ENCODE peak calls at places on chromosome 16, in six cellular contexts. V, Z, E, O, M and C are unnamed samples.

GRCh38 chr16:67249762-67250327 is 1.1 kb downstream of the SLC9A5 start:
- DNase-seq in V (peak), Z (no peak), E (no peak), O (no peak), M (no peak), C (no peak)

GRCh38 chr16:75065149-75065807 is 51.3 kb downstream of the LDHD start:
- DNase-seq in V (no peak), Z (no peak), E (peak), O (no peak), M (no peak), C (no peak)

GRCh38 chr16:15601212-15601879 is 41.6 kb downstream of the MARF1 start:
- DNase-seq in V (no peak), Z (no peak), E (no peak), O (no peak), M (no peak), C (no peak)

GRCh38 chr16:77213542-77214108 is 14.4 kb downstream of the SYCE1L start:
- DNase-seq in V (peak), Z (no peak), E (no peak), O (no peak), M (peak), C (peak)

GRCh38 chr16:47599512-47599911 is 138.4 kb downstream of the PHKB start:
- DNase-seq in V (no peak), Z (no peak), E (no peak), O (no peak), M (no peak), C (no peak)

GRCh38 chr16:81523387-81524115 is 78.9 kb downstream of the CMIP start:
- DNase-seq in V (peak), Z (no peak), E (no peak), O (no peak), M (peak), C (no peak)

GRCh38 chr16:426115-426905 is 861 bp downstream of the RAB11FIP3 start:
- DNase-seq in V (no peak), Z (peak), E (no peak), O (no peak), M (no peak), C (no peak)

GRCh38 chr16:67873435-67874146 is 739 bp downstream of the EDC4 start:
- DNase-seq in V (no peak), Z (no peak), E (no peak), O (no peak), M (no peak), C (no peak)

GRCh38 chr16:35134471-35134870 is 1675.1 kb downstream of the TP53TG3F start:
- DNase-seq in V (no peak), Z (no peak), E (no peak), O (no peak), M (no peak), C (no peak)

GRCh38 chr16:67396159-67396774 is 3.0 kb upstream of the TPPP3 start:
- DNase-seq in V (peak), Z (peak), E (no peak), O (no peak), M (peak), C (no peak)

GRCh38 chr16:83447560-83447959 is 360.2 kb upstream of the HSBP1 start:
- DNase-seq in V (no peak), Z (no peak), E (no peak), O (no peak), M (no peak), C (no peak)

GRCh38 chr16:22165508-22166285 is 3.4 kb downstream of the SDR42E2 start:
- DNase-seq in V (no peak), Z (no peak), E (no peak), O (no peak), M (no peak), C (no peak)

GRCh38 chr16:769201-769769 is 8.8 kb downstream of the MSLN start:
- DNase-seq in V (no peak), Z (no peak), E (no peak), O (no peak), M (no peak), C (no peak)

GRCh38 chr16:29910819-29911675 is 10.8 kb downstream of the ASPHD1 start:
- DNase-seq in V (no peak), Z (no peak), E (no peak), O (no peak), M (no peak), C (no peak)